ENCODE peak calls at places on chromosomes 12 and 14, in four cellular contexts. One of them, this sample, is unnamed.

GRCh38 chr14:62897057-62897456 is 148.2 kb downstream of the KCNH5 start:
- DNase-seq in substantia nigra: no peak
- DNase-seq in AG09309: no peak
- DNase-seq in RWPE1: no peak
- DNase-seq in this sample: no peak

GRCh38 chr12:120061815-120062214 is 54.7 kb downstream of the RAB35 start:
- DNase-seq in AG09309: no peak
- DNase-seq in RWPE1: no peak
- DNase-seq in substantia nigra: no peak
- DNase-seq in this sample: no peak

GRCh38 chr12:5489760-5490432 is 58.0 kb downstream of the NTF3 start:
- DNase-seq in RWPE1: no peak
- DNase-seq in AG09309: no peak
- DNase-seq in substantia nigra: no peak
- DNase-seq in this sample: no peak

GRCh38 chr14:56874375-56874774 is 64.1 kb upstream of the OTX2 start:
- DNase-seq in RWPE1: no peak
- DNase-seq in AG09309: no peak
- DNase-seq in substantia nigra: no peak
- DNase-seq in this sample: peak

GRCh38 chr12:116093915-116094314 is 183.6 kb downstream of the MED13L start:
- DNase-seq in RWPE1: no peak
- DNase-seq in AG09309: no peak
- DNase-seq in substantia nigra: no peak
- DNase-seq in this sample: no peak

GRCh38 chr12:76040461-76040860 is 8.9 kb upstream of the PHLDA1 start:
- DNase-seq in substantia nigra: no peak
- DNase-seq in AG09309: no peak
- DNase-seq in RWPE1: no peak
- DNase-seq in this sample: no peak

GRCh38 chr14:75232597-75232996 is 46.0 kb upstream of the FOS start:
- DNase-seq in RWPE1: no peak
- DNase-seq in substantia nigra: no peak
- DNase-seq in AG09309: no peak
- DNase-seq in this sample: no peak

GRCh38 chr14:92785601-92786426 is 8.3 kb upstream of the GOLGA5 start:
- DNase-seq in RWPE1: peak
- DNase-seq in substantia nigra: no peak
- DNase-seq in AG09309: peak
- DNase-seq in this sample: no peak

GRCh38 chr14:85732031-85732430 is 202.1 kb downstream of the FLRT2 start:
- DNase-seq in RWPE1: no peak
- DNase-seq in substantia nigra: no peak
- DNase-seq in AG09309: no peak
- DNase-seq in this sample: no peak

GRCh38 chr12:95836630-95837239 is 22.0 kb upstream of the SNRPF start:
- DNase-seq in RWPE1: no peak
- DNase-seq in AG09309: no peak
- DNase-seq in substantia nigra: no peak
- DNase-seq in this sample: no peak

GRCh38 chr14:104749111-104749649 is 3.8 kb upstream of the SIVA1 start:
- DNase-seq in RWPE1: peak
- DNase-seq in AG09309: peak
- DNase-seq in substantia nigra: no peak
- DNase-seq in this sample: no peak

GRCh38 chr12:12719496-12719895 is 2.3 kb downstream of the CDKN1B start:
- DNase-seq in AG09309: no peak
- DNase-seq in substantia nigra: no peak
- DNase-seq in RWPE1: no peak
- DNase-seq in this sample: no peak

GRCh38 chr14:83463500-83464098 is 1929.9 kb upstream of the SEL1L start:
- DNase-seq in substantia nigra: no peak
- DNase-seq in AG09309: no peak
- DNase-seq in RWPE1: peak
- DNase-seq in this sample: peak

GRCh38 chr12:113931517-113931916 is 34.6 kb downstream of the RBM19 start:
- DNase-seq in AG09309: no peak
- DNase-seq in RWPE1: no peak
- DNase-seq in substantia nigra: no peak
- DNase-seq in this sample: no peak